ENCODE peak calls at places on chromosomes 11 and 22, in four cellular contexts. One of them, this sample, is unnamed.

GRCh38 chr11:111449158-111449557 is 63.0 kb downstream of the BTG4 start:
- DNase-seq in upper lobe of right lung: no peak
- DNase-seq in activated naive CD4-positive, alpha-beta T cell treated with anti-CD3 and anti-CD28 coated beads, Interleukin-2, amount 50 U/mL, for 16 hours: no peak
- DNase-seq in stimulated activated CD4-positive, alpha-beta T cell treated with anti-CD3 and anti-CD28 coated beads, Interleukin-2, amount 100 ng/mL, for 48 hours: no peak
- DNase-seq in this sample: no peak

GRCh38 chr11:17846852-17847453 is 112.4 kb downstream of the KCNC1 start:
- DNase-seq in activated naive CD4-positive, alpha-beta T cell treated with anti-CD3 and anti-CD28 coated beads, Interleukin-2, amount 50 U/mL, for 16 hours: no peak
- DNase-seq in upper lobe of right lung: no peak
- DNase-seq in stimulated activated CD4-positive, alpha-beta T cell treated with anti-CD3 and anti-CD28 coated beads, Interleukin-2, amount 100 ng/mL, for 48 hours: no peak
- DNase-seq in this sample: no peak

GRCh38 chr22:42338502-42338901 is 68.0 kb upstream of the TCF20 start:
- DNase-seq in activated naive CD4-positive, alpha-beta T cell treated with anti-CD3 and anti-CD28 coated beads, Interleukin-2, amount 50 U/mL, for 16 hours: no peak
- DNase-seq in upper lobe of right lung: no peak
- DNase-seq in stimulated activated CD4-positive, alpha-beta T cell treated with anti-CD3 and anti-CD28 coated beads, Interleukin-2, amount 100 ng/mL, for 48 hours: no peak
- DNase-seq in this sample: no peak

GRCh38 chr11:74524501-74524900 is 31.0 kb upstream of the LIPT2 start:
- DNase-seq in upper lobe of right lung: no peak
- DNase-seq in stimulated activated CD4-positive, alpha-beta T cell treated with anti-CD3 and anti-CD28 coated beads, Interleukin-2, amount 100 ng/mL, for 48 hours: no peak
- DNase-seq in activated naive CD4-positive, alpha-beta T cell treated with anti-CD3 and anti-CD28 coated beads, Interleukin-2, amount 50 U/mL, for 16 hours: no peak
- DNase-seq in this sample: no peak

GRCh38 chr22:48849513-48849912 is 978.2 kb downstream of the BRD1 start:
- DNase-seq in stimulated activated CD4-positive, alpha-beta T cell treated with anti-CD3 and anti-CD28 coated beads, Interleukin-2, amount 100 ng/mL, for 48 hours: no peak
- DNase-seq in upper lobe of right lung: peak; percentile 30
- DNase-seq in activated naive CD4-positive, alpha-beta T cell treated with anti-CD3 and anti-CD28 coated beads, Interleukin-2, amount 50 U/mL, for 16 hours: no peak
- DNase-seq in this sample: no peak

GRCh38 chr11:12900496-12900895 is 108.6 kb upstream of the RASSF10 start:
- DNase-seq in upper lobe of right lung: no peak
- DNase-seq in stimulated activated CD4-positive, alpha-beta T cell treated with anti-CD3 and anti-CD28 coated beads, Interleukin-2, amount 100 ng/mL, for 48 hours: no peak
- DNase-seq in activated naive CD4-positive, alpha-beta T cell treated with anti-CD3 and anti-CD28 coated beads, Interleukin-2, amount 50 U/mL, for 16 hours: no peak
- DNase-seq in this sample: no peak

GRCh38 chr22:26885441-26886261 is 228.3 kb downstream of the MIAT start:
- DNase-seq in activated naive CD4-positive, alpha-beta T cell treated with anti-CD3 and anti-CD28 coated beads, Interleukin-2, amount 50 U/mL, for 16 hours: no peak
- DNase-seq in stimulated activated CD4-positive, alpha-beta T cell treated with anti-CD3 and anti-CD28 coated beads, Interleukin-2, amount 100 ng/mL, for 48 hours: no peak
- DNase-seq in upper lobe of right lung: no peak
- DNase-seq in this sample: no peak

GRCh38 chr11:12130180-12130980 is 20.0 kb downstream of the MICAL2 start:
- DNase-seq in stimulated activated CD4-positive, alpha-beta T cell treated with anti-CD3 and anti-CD28 coated beads, Interleukin-2, amount 100 ng/mL, for 48 hours: no peak
- DNase-seq in activated naive CD4-positive, alpha-beta T cell treated with anti-CD3 and anti-CD28 coated beads, Interleukin-2, amount 50 U/mL, for 16 hours: no peak
- DNase-seq in upper lobe of right lung: peak; percentile 23
- DNase-seq in this sample: no peak

GRCh38 chr11:119531623-119532022 is 108.7 kb upstream of the THY1 start:
- DNase-seq in activated naive CD4-positive, alpha-beta T cell treated with anti-CD3 and anti-CD28 coated beads, Interleukin-2, amount 50 U/mL, for 16 hours: no peak
- DNase-seq in stimulated activated CD4-positive, alpha-beta T cell treated with anti-CD3 and anti-CD28 coated beads, Interleukin-2, amount 100 ng/mL, for 48 hours: no peak
- DNase-seq in upper lobe of right lung: peak; percentile 31
- DNase-seq in this sample: peak; percentile 43

GRCh38 chr11:13277719-13278619 is at the start of gene BMAL1:
- DNase-seq in upper lobe of right lung: peak; percentile 87
- DNase-seq in activated naive CD4-positive, alpha-beta T cell treated with anti-CD3 and anti-CD28 coated beads, Interleukin-2, amount 50 U/mL, for 16 hours: peak; percentile 58
- DNase-seq in stimulated activated CD4-positive, alpha-beta T cell treated with anti-CD3 and anti-CD28 coated beads, Interleukin-2, amount 100 ng/mL, for 48 hours: peak; percentile 37
- DNase-seq in this sample: peak; percentile 87

GRCh38 chr22:19982991-19983578 is 33.5 kb downstream of the ARVCF start:
- DNase-seq in stimulated activated CD4-positive, alpha-beta T cell treated with anti-CD3 and anti-CD28 coated beads, Interleukin-2, amount 100 ng/mL, for 48 hours: no peak
- DNase-seq in upper lobe of right lung: no peak
- DNase-seq in activated naive CD4-positive, alpha-beta T cell treated with anti-CD3 and anti-CD28 coated beads, Interleukin-2, amount 50 U/mL, for 16 hours: no peak
- DNase-seq in this sample: peak; percentile 61

GRCh38 chr22:46736705-46737104 is 1.3 kb downstream of the CERK start:
- DNase-seq in activated naive CD4-positive, alpha-beta T cell treated with anti-CD3 and anti-CD28 coated beads, Interleukin-2, amount 50 U/mL, for 16 hours: no peak
- DNase-seq in upper lobe of right lung: no peak
- DNase-seq in stimulated activated CD4-positive, alpha-beta T cell treated with anti-CD3 and anti-CD28 coated beads, Interleukin-2, amount 100 ng/mL, for 48 hours: no peak
- DNase-seq in this sample: peak; percentile 65

GRCh38 chr11:111938687-111939160 is 1.6 kb downstream of the DIXDC1 start:
- DNase-seq in stimulated activated CD4-positive, alpha-beta T cell treated with anti-CD3 and anti-CD28 coated beads, Interleukin-2, amount 100 ng/mL, for 48 hours: peak; percentile 24
- DNase-seq in upper lobe of right lung: no peak
- DNase-seq in activated naive CD4-positive, alpha-beta T cell treated with anti-CD3 and anti-CD28 coated beads, Interleukin-2, amount 50 U/mL, for 16 hours: peak; percentile 21
- DNase-seq in this sample: no peak

GRCh38 chr22:23878219-23878618 is 16.0 kb upstream of the MIF start:
- DNase-seq in upper lobe of right lung: no peak
- DNase-seq in activated naive CD4-positive, alpha-beta T cell treated with anti-CD3 and anti-CD28 coated beads, Interleukin-2, amount 50 U/mL, for 16 hours: no peak
- DNase-seq in stimulated activated CD4-positive, alpha-beta T cell treated with anti-CD3 and anti-CD28 coated beads, Interleukin-2, amount 100 ng/mL, for 48 hours: no peak
- DNase-seq in this sample: peak; percentile 79

GRCh38 chr11:5043385-5043784 is 2.9 kb upstream of the OR52J3 start:
- DNase-seq in stimulated activated CD4-positive, alpha-beta T cell treated with anti-CD3 and anti-CD28 coated beads, Interleukin-2, amount 100 ng/mL, for 48 hours: no peak
- DNase-seq in upper lobe of right lung: no peak
- DNase-seq in activated naive CD4-positive, alpha-beta T cell treated with anti-CD3 and anti-CD28 coated beads, Interleukin-2, amount 50 U/mL, for 16 hours: no peak
- DNase-seq in this sample: no peak

GRCh38 chr11:67583319-67584204 is at the start of gene GSTP1:
- DNase-seq in upper lobe of right lung: peak; percentile 96
- DNase-seq in activated naive CD4-positive, alpha-beta T cell treated with anti-CD3 and anti-CD28 coated beads, Interleukin-2, amount 50 U/mL, for 16 hours: peak; percentile 83
- DNase-seq in stimulated activated CD4-positive, alpha-beta T cell treated with anti-CD3 and anti-CD28 coated beads, Interleukin-2, amount 100 ng/mL, for 48 hours: peak; percentile 71
- DNase-seq in this sample: peak; percentile 98

GRCh38 chr11:61861634-61862033 is 29.7 kb downstream of the FADS3 start:
- DNase-seq in activated naive CD4-positive, alpha-beta T cell treated with anti-CD3 and anti-CD28 coated beads, Interleukin-2, amount 50 U/mL, for 16 hours: no peak
- DNase-seq in upper lobe of right lung: no peak
- DNase-seq in stimulated activated CD4-positive, alpha-beta T cell treated with anti-CD3 and anti-CD28 coated beads, Interleukin-2, amount 100 ng/mL, for 48 hours: no peak
- DNase-seq in this sample: no peak

GRCh38 chr11:82718307-82718706 is 15.4 kb downstream of the FAM181B start:
- DNase-seq in upper lobe of right lung: no peak
- DNase-seq in activated naive CD4-positive, alpha-beta T cell treated with anti-CD3 and anti-CD28 coated beads, Interleukin-2, amount 50 U/mL, for 16 hours: peak; percentile 12
- DNase-seq in stimulated activated CD4-positive, alpha-beta T cell treated with anti-CD3 and anti-CD28 coated beads, Interleukin-2, amount 100 ng/mL, for 48 hours: no peak
- DNase-seq in this sample: no peak

GRCh38 chr22:46064236-46064965 is 85.9 kb upstream of the PPARA start:
- DNase-seq in activated naive CD4-positive, alpha-beta T cell treated with anti-CD3 and anti-CD28 coated beads, Interleukin-2, amount 50 U/mL, for 16 hours: peak; percentile 8
- DNase-seq in stimulated activated CD4-positive, alpha-beta T cell treated with anti-CD3 and anti-CD28 coated beads, Interleukin-2, amount 100 ng/mL, for 48 hours: no peak
- DNase-seq in upper lobe of right lung: peak; percentile 58
- DNase-seq in this sample: peak; percentile 76

GRCh38 chr11:90661233-90661632 is 438.4 kb upstream of the CHORDC1 start:
- DNase-seq in stimulated activated CD4-positive, alpha-beta T cell treated with anti-CD3 and anti-CD28 coated beads, Interleukin-2, amount 100 ng/mL, for 48 hours: no peak
- DNase-seq in upper lobe of right lung: no peak
- DNase-seq in activated naive CD4-positive, alpha-beta T cell treated with anti-CD3 and anti-CD28 coated beads, Interleukin-2, amount 50 U/mL, for 16 hours: no peak
- DNase-seq in this sample: no peak